ENCODE peak calls at places on chromosome 21, in six cellular contexts. One of them, this sample, is unnamed.

GRCh38 chr21:33541105-33541711 is 709 bp downstream of the GART start:
- DNase-seq in Right ventricle myocardium superior: no peak
- DNase-seq in NCI-H226: peak
- DNase-seq in HCT116: no peak
- DNase-seq in AG09319: no peak
- DNase-seq in NCI-H1092 treated with DMSO at 0.1 percent for 48 hours: no peak
- DNase-seq in this sample: no peak

GRCh38 chr21:28235169-28235892 is 757.3 kb downstream of the LTN1 start:
- DNase-seq in NCI-H226: no peak
- DNase-seq in NCI-H1092 treated with DMSO at 0.1 percent for 48 hours: no peak
- DNase-seq in Right ventricle myocardium superior: no peak
- DNase-seq in HCT116: no peak
- DNase-seq in AG09319: no peak
- DNase-seq in this sample: no peak

GRCh38 chr21:32256873-32257620 is 21.8 kb downstream of the MIS18A start:
- DNase-seq in HCT116: no peak
- DNase-seq in NCI-H226: peak
- DNase-seq in AG09319: peak
- DNase-seq in NCI-H1092 treated with DMSO at 0.1 percent for 48 hours: peak
- DNase-seq in Right ventricle myocardium superior: peak
- DNase-seq in this sample: peak

GRCh38 chr21:21605502-21605901 is 607.3 kb downstream of the NCAM2 start:
- DNase-seq in HCT116: no peak
- DNase-seq in Right ventricle myocardium superior: no peak
- DNase-seq in NCI-H226: no peak
- DNase-seq in AG09319: no peak
- DNase-seq in NCI-H1092 treated with DMSO at 0.1 percent for 48 hours: no peak
- DNase-seq in this sample: no peak

GRCh38 chr21:45414396-45415187 is 9.6 kb downstream of the COL18A1 start:
- DNase-seq in AG09319: no peak
- DNase-seq in NCI-H226: no peak
- DNase-seq in HCT116: no peak
- DNase-seq in NCI-H1092 treated with DMSO at 0.1 percent for 48 hours: no peak
- DNase-seq in Right ventricle myocardium superior: peak
- DNase-seq in this sample: no peak

GRCh38 chr21:20108976-20109375 is 889.2 kb upstream of the NCAM2 start:
- DNase-seq in NCI-H226: no peak
- DNase-seq in HCT116: no peak
- DNase-seq in AG09319: no peak
- DNase-seq in Right ventricle myocardium superior: no peak
- DNase-seq in NCI-H1092 treated with DMSO at 0.1 percent for 48 hours: no peak
- DNase-seq in this sample: no peak

GRCh38 chr21:17785403-17785788 is 33.8 kb downstream of the C21orf91 start:
- DNase-seq in NCI-H1092 treated with DMSO at 0.1 percent for 48 hours: no peak
- DNase-seq in Right ventricle myocardium superior: no peak
- DNase-seq in AG09319: no peak
- DNase-seq in NCI-H226: no peak
- DNase-seq in HCT116: no peak
- DNase-seq in this sample: no peak

GRCh38 chr21:44724166-44724565 is 12.8 kb upstream of the TSPEAR start:
- DNase-seq in HCT116: no peak
- DNase-seq in NCI-H226: no peak
- DNase-seq in NCI-H1092 treated with DMSO at 0.1 percent for 48 hours: no peak
- DNase-seq in AG09319: no peak
- DNase-seq in Right ventricle myocardium superior: no peak
- DNase-seq in this sample: no peak

GRCh38 chr21:39385299-39386145 is 36.6 kb upstream of the HMGN1 start:
- DNase-seq in NCI-H1092 treated with DMSO at 0.1 percent for 48 hours: peak
- DNase-seq in HCT116: no peak
- DNase-seq in NCI-H226: peak
- DNase-seq in Right ventricle myocardium superior: peak
- DNase-seq in AG09319: peak
- DNase-seq in this sample: peak

GRCh38 chr21:28489197-28489596 is 503.5 kb downstream of the LTN1 start:
- DNase-seq in NCI-H1092 treated with DMSO at 0.1 percent for 48 hours: no peak
- DNase-seq in AG09319: no peak
- DNase-seq in Right ventricle myocardium superior: no peak
- DNase-seq in HCT116: no peak
- DNase-seq in NCI-H226: no peak
- DNase-seq in this sample: peak

This sample was measured in astrocyte.